ENCODE peak calls at places on chromosomes 1 and 21, in eight cellular contexts. T is fibroblast of pulmonary artery, W is breast epithelium, J is K562, R is GM12865, P is esophagus muscularis mucosa, O is bronchial epithelial cell, L is cardiac fibroblast. K is an unnamed sample.

GRCh38 chr21:44919111-44919912 is 1.4 kb downstream of the ITGB2 start:
- DNase-seq in O (no peak), L (no peak), P (no peak), J (no peak), T (no peak), R (no peak), W (no peak), K (no peak)

GRCh38 chr21:26709090-26709489 is 136.0 kb upstream of the CYYR1 start:
- DNase-seq in J (no peak), O (peak; percentile 84), T (no peak), W (no peak), R (no peak), L (no peak), P (no peak), K (no peak)

GRCh38 chr1:163959622-163960021 is 599.4 kb upstream of the PBX1 start:
- DNase-seq in W (no peak), J (no peak), P (no peak), L (no peak), T (no peak), O (no peak), R (no peak), K (no peak)

GRCh38 chr1:211951856-211952255 is 83.5 kb downstream of the INTS7 start:
- DNase-seq in O (peak; percentile 96), R (peak; percentile 76), L (peak; percentile 58), W (no peak), P (no peak), J (no peak), T (peak; percentile 67), K (no peak)

GRCh38 chr1:209569445-209570207 is 13.9 kb upstream of the CAMK1G start:
- DNase-seq in L (peak; percentile 86), W (peak; percentile 77), R (peak; percentile 81), O (peak; percentile 84), J (peak; percentile 72), T (peak; percentile 88), P (no peak), K (peak; percentile 73)

GRCh38 chr1:35475356-35475755 is 81.8 kb downstream of the KIAA0319L start:
- DNase-seq in O (no peak), T (peak; percentile 31), L (peak; percentile 24), J (no peak), P (no peak), R (no peak), W (no peak), K (no peak)

GRCh38 chr1:27144920-27145661 is 9.8 kb downstream of the SLC9A1 start:
- DNase-seq in P (no peak), L (peak; percentile 67), O (no peak), T (peak; percentile 59), W (no peak), J (no peak), R (no peak), K (no peak)

GRCh38 chr1:99603699-99604595 is 42.0 kb upstream of the PALMD start:
- DNase-seq in P (no peak), L (no peak), R (no peak), W (no peak), J (no peak), T (peak; percentile 29), O (no peak), K (no peak)

GRCh38 chr1:66996018-66996682 is 57.8 kb downstream of the SLC35D1 start:
- DNase-seq in J (peak; percentile 43), P (no peak), T (peak; percentile 85), W (no peak), R (peak; percentile 82), L (peak; percentile 85), O (peak; percentile 63), K (peak; percentile 69)

GRCh38 chr1:32250893-32251716 is at the start of gene LCK:
- DNase-seq in R (peak; percentile 85), J (no peak), O (no peak), L (no peak), W (no peak), T (no peak), P (no peak), K (peak; percentile 78)

GRCh38 chr1:89995595-89996397 is 886 bp downstream of the ZNF326 start:
- DNase-seq in T (no peak), R (no peak), O (no peak), L (no peak), W (no peak), J (no peak), P (no peak), K (no peak)

GRCh38 chr1:167472729-167473529 is 45.4 kb downstream of the CD247 start:
- DNase-seq in W (peak; percentile 28), O (no peak), J (peak; percentile 15), L (no peak), R (no peak), T (no peak), P (no peak), K (no peak)

GRCh38 chr1:43987159-43988022 is 4.0 kb upstream of the CCDC24 start:
- DNase-seq in W (no peak), L (no peak), R (no peak), J (no peak), O (peak; percentile 62), T (no peak), P (no peak), K (no peak)

GRCh38 chr1:159177273-159177907 is 6.0 kb downstream of the CADM3 start:
- DNase-seq in W (no peak), P (no peak), R (peak; percentile 58), O (peak; percentile 71), J (peak; percentile 62), L (peak; percentile 77), T (peak; percentile 83), K (peak; percentile 81)

GRCh38 chr1:231312389-231312788 is 25.3 kb downstream of the EXOC8 start:
- DNase-seq in L (no peak), P (no peak), W (no peak), R (no peak), J (no peak), T (no peak), O (no peak), K (no peak)

GRCh38 chr1:87684194-87684593 is 355.5 kb downstream of the LMO4 start:
- DNase-seq in O (peak; percentile 15), W (no peak), J (no peak), R (no peak), P (no peak), L (peak; percentile 54), T (peak; percentile 50), K (no peak)

GRCh38 chr1:27724961-27725373 is 794 bp upstream of the FAM76A start:
- DNase-seq in J (no peak), L (peak; percentile 26), R (peak; percentile 72), T (peak; percentile 6), P (no peak), O (peak; percentile 30), W (peak; percentile 60), K (no peak)

GRCh38 chr1:215583185-215583692 is 16.1 kb downstream of the KCTD3 start:
- DNase-seq in J (no peak), O (peak; percentile 87), T (no peak), P (no peak), R (peak; percentile 66), L (no peak), W (no peak), K (no peak)
- H3K4me3 ChIP-seq in J (no peak overlapping the region), O (peak overlapping the region; percentile 10), T (no peak overlapping the region), P (no peak overlapping the region), R (no peak overlapping the region), L (no peak overlapping the region), W (no peak overlapping the region), K (no peak overlapping the region)

DNA sequence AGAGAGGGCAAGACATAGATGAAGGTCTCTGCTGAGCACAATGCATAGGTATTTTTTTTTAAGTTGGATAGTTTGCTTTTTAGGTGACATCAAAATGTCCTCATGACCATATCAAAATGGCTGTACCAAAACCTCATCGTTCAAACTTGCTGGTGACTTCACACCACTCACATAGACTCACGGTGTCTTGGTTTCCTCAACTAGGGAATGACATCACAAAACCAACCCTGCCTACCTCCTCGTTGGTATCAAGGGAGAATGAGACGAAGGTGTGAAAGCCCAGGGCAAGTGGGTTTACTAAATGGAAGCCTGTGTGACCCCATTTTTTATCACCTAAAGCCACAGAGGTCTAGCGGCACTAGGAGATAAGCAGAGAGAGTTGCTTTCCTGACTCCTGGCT is 1.6 kb downstream of the PIGR start:
- DNase-seq in R (no peak), O (no peak), P (no peak), W (no peak), T (no peak), L (no peak), J (no peak), K (no peak)
- H3K4me3 ChIP-seq in R (no peak overlapping the region), O (no peak overlapping the region), P (no peak overlapping the region), W (no peak overlapping the region), T (no peak overlapping the region), L (no peak overlapping the region), J (no peak overlapping the region), K (no peak overlapping the region)

DNA sequence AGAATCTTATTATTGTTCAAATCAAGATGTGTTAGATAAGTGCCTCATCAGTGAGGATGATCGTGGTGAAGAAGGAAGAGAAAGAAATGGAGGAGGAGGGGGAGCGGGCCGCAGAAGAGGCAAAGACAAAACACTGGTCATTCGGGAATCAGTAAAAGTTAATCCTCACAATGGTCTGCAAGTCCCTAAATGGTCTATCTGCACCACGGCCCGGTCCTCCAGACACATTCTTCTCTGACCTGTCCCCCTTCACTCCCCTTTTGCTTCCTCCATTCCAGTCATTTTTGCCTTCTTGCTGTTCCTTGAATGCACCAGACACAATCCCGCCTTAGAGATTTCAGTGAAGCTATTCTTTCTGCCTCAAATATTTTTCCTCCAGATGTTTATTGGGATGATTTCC is 240.1 kb upstream of the ADGRL2 start:
- DNase-seq in W (no peak), O (no peak), J (no peak), P (no peak), T (no peak), R (no peak), L (no peak), K (no peak)
- H3K4me3 ChIP-seq in W (no peak overlapping the region), O (no peak overlapping the region), J (no peak overlapping the region), P (no peak overlapping the region), T (no peak overlapping the region), R (no peak overlapping the region), L (no peak overlapping the region), K (no peak overlapping the region)

GRCh38 chr1:59686574-59686973 is 128.2 kb upstream of the HOOK1 start:
- DNase-seq in L (no peak), J (no peak), O (no peak), T (no peak), R (no peak), W (no peak), P (no peak), K (no peak)

GRCh38 chr1:59685101-59685500 is 129.6 kb upstream of the HOOK1 start:
- DNase-seq in J (no peak), O (no peak), T (no peak), R (no peak), L (no peak), W (no peak), P (peak; percentile 72), K (no peak)

GRCh38 chr1:59687081-59687480 is 127.7 kb upstream of the HOOK1 start:
- DNase-seq in W (no peak), J (no peak), L (no peak), R (no peak), T (no peak), O (no peak), P (peak; percentile 74), K (no peak)

GRCh38 chr1:59685666-59686065 is 129.1 kb upstream of the HOOK1 start:
- DNase-seq in P (no peak), R (no peak), T (no peak), L (no peak), O (no peak), W (no peak), J (no peak), K (no peak)

DNA sequence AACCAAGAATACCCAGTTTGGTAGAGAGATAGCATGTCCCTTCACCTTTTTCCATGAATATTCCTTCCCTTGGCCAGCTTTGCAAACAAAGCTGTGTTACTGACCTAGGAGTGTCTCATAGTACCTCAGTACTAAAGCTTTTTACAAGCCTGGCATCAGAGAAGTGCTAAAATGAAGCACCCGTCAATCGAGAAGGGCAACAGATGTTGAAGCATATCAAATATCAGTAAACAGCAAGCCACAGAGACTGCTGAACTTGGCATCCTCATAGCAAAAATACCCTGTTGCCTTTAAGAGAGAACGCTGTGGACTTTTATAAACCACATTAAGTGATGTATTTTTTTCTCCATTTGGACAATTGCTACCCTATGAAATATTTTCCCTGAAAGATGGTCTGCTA is 128.6 kb upstream of the HOOK1 start:
- DNase-seq in W (no peak), R (no peak), J (no peak), P (no peak), L (no peak), T (no peak), O (no peak), K (no peak)
- H3K4me3 ChIP-seq in W (no peak overlapping the region), R (no peak overlapping the region), J (no peak overlapping the region), P (no peak overlapping the region), L (no peak overlapping the region), T (no peak overlapping the region), O (no peak overlapping the region), K (no peak overlapping the region)

K was measured in Jurkat, Clone E6-1.